ENCODE peak calls at places on chromosome 12, in six cellular contexts. B is heart left ventricle, J is sigmoid colon, H is tibial nerve, T is IMR-90, P is A549. Y is an unnamed sample.

GRCh38 chr12:123602651-123603195 is 824 bp downstream of the DDX55 start:
- DNase-seq in T (no peak), H (no peak), B (no peak), J (no peak), P (no peak), Y (no peak)

GRCh38 chr12:4031703-4032291 is 158.6 kb upstream of the PARP11 start:
- DNase-seq in P (peak; percentile 15), T (peak; percentile 20), B (no peak), J (peak; percentile 74), H (peak; percentile 25), Y (no peak)

GRCh38 chr12:13817131-13817530 is 164.3 kb downstream of the GRIN2B start:
- DNase-seq in J (no peak), H (no peak), P (peak; percentile 6), B (no peak), T (no peak), Y (no peak)

GRCh38 chr12:93300611-93301021 is 77.1 kb upstream of the NUDT4 start:
- DNase-seq in J (no peak), H (no peak), P (no peak), B (no peak), T (no peak), Y (no peak)

GRCh38 chr12:53079226-53080117 is at the start of gene SPRYD3:
- DNase-seq in T (peak; percentile 96), B (peak; percentile 99), P (peak; percentile 100), H (peak; percentile 99), J (peak; percentile 99), Y (peak; percentile 98)

GRCh38 chr12:116280590-116281290 is 3.2 kb upstream of the MED13L start:
- DNase-seq in B (no peak), T (no peak), H (no peak), J (no peak), P (no peak), Y (no peak)

GRCh38 chr12:94795520-94795919 is 145.2 kb upstream of the TMCC3 start:
- DNase-seq in H (no peak), B (no peak), T (peak; percentile 53), J (no peak), P (peak; percentile 41), Y (peak; percentile 12)

GRCh38 chr12:53221203-53222076 is 10.6 kb downstream of the RARG start:
- DNase-seq in B (peak; percentile 89), P (peak; percentile 69), H (no peak), J (peak; percentile 85), T (peak; percentile 51), Y (peak; percentile 64)

GRCh38 chr12:116876151-116876869 is 4.9 kb downstream of the HRK start:
- DNase-seq in B (no peak), T (no peak), H (no peak), P (no peak), J (no peak), Y (no peak)

GRCh38 chr12:112111931-112112330 is 3.3 kb upstream of the NAA25 start:
- DNase-seq in B (no peak), P (no peak), H (no peak), J (no peak), T (no peak), Y (no peak)

GRCh38 chr12:14327717-14328116 is 37.8 kb upstream of the ATF7IP start:
- DNase-seq in T (peak; percentile 68), P (no peak), H (no peak), B (no peak), J (no peak), Y (no peak)

GRCh38 chr12:71478277-71478676 is 38.7 kb downstream of the LGR5 start:
- DNase-seq in B (no peak), T (no peak), P (no peak), H (no peak), J (no peak), Y (no peak)

GRCh38 chr12:74985986-74986319 is 223.7 kb downstream of the KCNC2 start:
- DNase-seq in P (no peak), H (no peak), J (peak; percentile 46), B (no peak), T (no peak), Y (no peak)

GRCh38 chr12:107091381-107091780 is 2.0 kb downstream of the CRY1 start:
- DNase-seq in J (no peak), P (no peak), H (peak; percentile 16), T (peak; percentile 64), B (no peak), Y (no peak)

GRCh38 chr12:124321040-124321481 is 26.2 kb downstream of the RFLNA start:
- DNase-seq in J (no peak), T (peak; percentile 39), P (peak; percentile 71), B (peak; percentile 84), H (peak; percentile 76), Y (peak; percentile 80)

GRCh38 chr12:57097554-57097835 is 8.6 kb downstream of the NAB2 start:
- DNase-seq in T (no peak), B (no peak), P (no peak), H (no peak), J (no peak), Y (no peak)

GRCh38 chr12:1777798-1778197 is 42.6 kb upstream of the LRTM2 start:
- DNase-seq in B (no peak), J (no peak), H (no peak), T (peak; percentile 92), P (no peak), Y (no peak)

GRCh38 chr12:112928978-112929377 is 9.3 kb upstream of the OAS3 start:
- DNase-seq in P (no peak), H (no peak), B (no peak), T (no peak), J (no peak), Y (no peak)

GRCh38 chr12:47781479-47782371 is 8.7 kb downstream of the SLC48A1 start:
- DNase-seq in B (peak; percentile 48), J (no peak), T (no peak), H (no peak), P (no peak), Y (no peak)
- TF ChIP-seq POLR2A in B (no peak), J (no peak), T (no peak), H (no peak), P (no peak), Y (no peak)

GRCh38 chr12:6767301-6767591 is 1.1 kb downstream of the PTMS start:
- DNase-seq in J (no peak), T (no peak), H (no peak), B (no peak), P (no peak), Y (no peak)

GRCh38 chr12:6765634-6766581 is at the start of gene PTMS:
- DNase-seq in T (peak; percentile 92), P (peak; percentile 77), J (peak; percentile 97), H (peak; percentile 69), B (peak; percentile 94), Y (no peak)

GRCh38 chr12:6767592-6768384 is 1.6 kb downstream of the PTMS start:
- DNase-seq in J (no peak), T (peak; percentile 33), P (no peak), B (no peak), H (no peak), Y (no peak)

GRCh38 chr12:6765048-6765633 is 1.0 kb upstream of the PTMS start:
- DNase-seq in T (no peak), B (no peak), J (no peak), P (peak; percentile 36), H (no peak), Y (no peak)

GRCh38 chr12:6766651-6767300 is 613 bp downstream of the PTMS start:
- DNase-seq in J (peak; percentile 91), H (peak; percentile 65), T (peak; percentile 64), B (peak; percentile 91), P (peak; percentile 68), Y (no peak)
- TF ChIP-seq POLR2A in J (no peak), H (peak; percentile 33), T (no peak), B (no peak), P (no peak), Y (peak; percentile 15)

GRCh38 chr12:104060791-104061190 is 3.5 kb upstream of the HCFC2 start:
- DNase-seq in H (no peak), P (no peak), B (no peak), J (no peak), T (no peak), Y (no peak)

GRCh38 chr12:104063712-104064030 is 660 bp upstream of the HCFC2 start:
- DNase-seq in B (no peak), T (peak; percentile 61), P (no peak), J (peak; percentile 65), H (peak; percentile 22), Y (no peak)

GRCh38 chr12:104064842-104065441 is 611 bp downstream of the HCFC2 start:
- DNase-seq in T (no peak), B (no peak), J (peak; percentile 66), H (no peak), P (no peak), Y (no peak)

GRCh38 chr12:104059963-104060362 is 4.4 kb upstream of the HCFC2 start:
- DNase-seq in B (no peak), H (no peak), P (no peak), T (no peak), J (no peak), Y (no peak)

GRCh38 chr12:104064031-104064841 is at the start of gene HCFC2:
- DNase-seq in P (peak; percentile 97), T (peak; percentile 87), J (peak; percentile 96), H (peak; percentile 89), B (peak; percentile 96), Y (peak; percentile 97)
- TF ChIP-seq POLR2A in P (peak; percentile 81), T (no peak), J (peak; percentile 64), H (peak; percentile 87), B (no peak), Y (peak; percentile 52)

GRCh38 chr12:39476121-39476520 is 33.2 kb upstream of the KIF21A start:
- DNase-seq in B (no peak), J (no peak), T (no peak), P (no peak), H (no peak), Y (no peak)

GRCh38 chr12:39476894-39477293 is 34.0 kb upstream of the KIF21A start:
- DNase-seq in P (no peak), J (no peak), H (no peak), T (no peak), B (no peak), Y (no peak)
- TF ChIP-seq POLR2A in P (no peak), J (no peak), H (no peak), T (no peak), B (no peak), Y (no peak)